ENCODE peak calls at places on chromosomes 1 and 21, in six cellular contexts. Q, F, U, Y, J and M are unnamed samples.

GRCh38 chr1:16076003-16076870 is 2.8 kb upstream of the FAM131C start:
- DNase-seq in Q (no peak), F (no peak), U (no peak), Y (peak; percentile 69), J (no peak), M (peak; percentile 98)

GRCh38 chr1:231317306-231318014 is 20.2 kb downstream of the EXOC8 start:
- DNase-seq in Q (no peak), F (no peak), U (no peak), Y (no peak), J (no peak), M (no peak)

GRCh38 chr21:43733529-43734071 is 14.7 kb downstream of the PDXK start:
- DNase-seq in Q (peak; percentile 32), F (no peak), U (no peak), Y (no peak), J (no peak), M (peak; percentile 90)

GRCh38 chr1:78536427-78536826 is 45.7 kb downstream of the PTGFR start:
- DNase-seq in Q (no peak), F (no peak), U (no peak), Y (no peak), J (no peak), M (peak; percentile 53)

GRCh38 chr1:227894831-227895451 is 52.8 kb downstream of the WNT9A start:
- DNase-seq in Q (no peak), F (no peak), U (no peak), Y (no peak), J (peak; percentile 33), M (no peak)

GRCh38 chr1:156076609-156077429 is 5.4 kb downstream of the MEX3A start:
- DNase-seq in Q (peak; percentile 21), F (no peak), U (no peak), Y (no peak), J (peak; percentile 84), M (peak; percentile 22)

GRCh38 chr1:59233444-59233843 is 63.5 kb upstream of the FGGY start:
- DNase-seq in Q (no peak), F (no peak), U (no peak), Y (no peak), J (no peak), M (no peak)

GRCh38 chr1:115183158-115183557 is 93.9 kb upstream of the TSPAN2 start:
- DNase-seq in Q (no peak), F (no peak), U (no peak), Y (no peak), J (peak; percentile 74), M (no peak)

GRCh38 chr1:59178339-59178744 is 118.6 kb upstream of the FGGY start:
- DNase-seq in Q (peak; percentile 14), F (no peak), U (no peak), Y (no peak), J (no peak), M (peak; percentile 89)

GRCh38 chr1:24827737-24828136 is 82.5 kb downstream of the CLIC4 start:
- DNase-seq in Q (no peak), F (no peak), U (no peak), Y (no peak), J (no peak), M (peak; percentile 42)

GRCh38 chr21:39238275-39238674 is 55.0 kb upstream of the PSMG1 start:
- DNase-seq in Q (no peak), F (no peak), U (no peak), Y (no peak), J (no peak), M (no peak)

GRCh38 chr1:89708727-89709375 is 75.9 kb downstream of the LRRC8C start:
- DNase-seq in Q (no peak), F (no peak), U (no peak), Y (no peak), J (no peak), M (no peak)

GRCh38 chr1:198867182-198867581 is 228.3 kb downstream of the PTPRC start:
- DNase-seq in Q (no peak), F (no peak), U (no peak), Y (no peak), J (no peak), M (no peak)

GRCh38 chr1:206703647-206704046 is 18.9 kb downstream of the MAPKAPK2 start:
- DNase-seq in Q (no peak), F (no peak), U (peak; percentile 32), Y (no peak), J (no peak), M (peak; percentile 68)

GRCh38 chr1:70048336-70048735 is 157.0 kb downstream of the LRRC40 start:
- DNase-seq in Q (no peak), F (no peak), U (no peak), Y (no peak), J (no peak), M (peak; percentile 24)

GRCh38 chr21:16218682-16219343 is 489.0 kb downstream of the USP25 start:
- DNase-seq in Q (no peak), F (no peak), U (no peak), Y (no peak), J (no peak), M (no peak)
- TF ChIP-seq CTCF in Q (no peak), F (no peak), U (no peak), Y (no peak), J (no peak), M (no peak)

GRCh38 chr1:83639785-83640184 is 359.1 kb downstream of the TTLL7 start:
- DNase-seq in Q (no peak), F (no peak), U (no peak), Y (no peak), J (no peak), M (no peak)
- TF ChIP-seq CTCF in Q (no peak), F (no peak), U (no peak), Y (no peak), J (no peak), M (no peak)

DNA sequence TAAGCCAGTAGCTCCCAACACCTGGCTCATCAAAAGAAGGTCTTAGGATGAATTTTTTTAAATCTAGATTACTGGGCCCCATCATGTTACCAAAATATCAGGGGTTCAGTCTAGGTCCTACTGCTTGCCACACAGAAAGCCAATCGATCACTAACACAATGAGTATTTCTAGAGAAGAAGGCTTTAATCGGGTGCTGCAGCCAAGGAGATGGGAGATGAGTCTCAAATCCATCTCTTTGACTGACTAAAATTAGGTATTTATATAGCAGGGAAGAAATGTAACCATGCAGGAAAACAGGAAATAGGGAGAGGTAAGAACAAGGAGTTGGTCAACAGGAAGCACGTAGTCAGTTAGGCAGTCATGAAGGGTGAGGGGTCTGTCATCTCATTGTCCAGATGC is 288.2 kb downstream of the CEP170 start:
- DNase-seq in Q (no peak), F (no peak), U (no peak), Y (no peak), J (no peak), M (no peak)
- TF ChIP-seq CTCF in Q (no peak), F (no peak), U (no peak), Y (no peak), J (no peak), M (no peak)

DNA sequence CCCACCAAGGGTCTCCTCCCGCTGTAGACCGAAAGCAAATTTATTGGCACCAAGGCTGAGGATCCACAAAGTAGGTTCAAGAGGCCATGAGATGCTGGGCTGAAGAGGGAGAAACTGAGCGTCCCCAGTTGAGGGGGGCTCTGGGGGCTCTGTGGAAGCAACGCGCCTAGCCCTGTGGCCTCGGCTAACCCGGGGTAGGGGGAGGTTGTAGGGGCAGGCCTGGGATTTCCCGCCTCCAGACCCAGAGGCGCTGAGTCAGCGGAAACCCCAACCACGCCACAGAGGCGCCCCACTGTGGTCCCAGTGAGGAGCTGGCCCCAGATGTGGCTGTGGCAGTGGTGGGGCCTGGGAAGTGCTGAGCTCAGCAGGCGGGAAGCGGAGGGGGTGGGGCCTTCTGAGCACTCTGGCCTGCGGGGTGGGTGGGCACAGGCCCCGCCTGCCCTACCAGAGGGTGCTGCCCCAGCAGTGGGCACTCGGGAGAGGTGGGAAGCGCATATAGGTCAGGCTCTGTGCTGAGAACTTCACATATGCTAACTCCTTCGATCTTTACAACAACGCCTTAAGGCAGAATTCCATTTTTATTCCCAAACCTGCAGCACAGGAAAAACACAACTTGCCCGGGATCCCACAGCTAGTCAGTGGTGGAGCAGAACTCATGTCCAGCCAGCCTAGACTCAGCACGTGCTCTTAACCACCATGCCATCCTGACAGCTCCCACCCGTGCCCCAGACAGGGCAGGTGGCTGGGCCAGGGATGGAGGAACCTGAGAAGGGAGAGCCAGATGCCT is 1.5 kb upstream of the COL16A1 start:
- DNase-seq in Q (peak; percentile 58), F (peak; percentile 30), U (peak; percentile 32), Y (no peak), J (peak; percentile 80), M (peak; percentile 72)
- TF ChIP-seq CTCF in Q (no peak), F (peak; percentile 34), U (no peak), Y (peak; percentile 35), J (no peak), M (peak; percentile 31)

GRCh38 chr21:35602811-35603210 is 457.5 kb downstream of the SETD4 start:
- DNase-seq in Q (no peak), F (no peak), U (no peak), Y (no peak), J (no peak), M (no peak)
- TF ChIP-seq CTCF in Q (no peak), F (no peak), U (no peak), Y (no peak), J (no peak), M (no peak)